ENCODE peak calls at places on chromosomes 5 and 9, in five cellular contexts. Z is GM12892; K is putamen; I is CD4-positive, alpha-beta T cell; B is activated CD4-positive, alpha-beta T cell treated with anti-CD3 and anti-CD28 coated beads for 48 hours. Q is an unnamed sample.
A peak's percentile ranks its signal among the peaks of the same experiment; 100 is the strongest.

GRCh38 chr9:127955294-127956015 is 17.8 kb upstream of the DPM2 start:
- DNase-seq in K (peak; percentile 85), Z (peak; percentile 84), I (peak; percentile 72), B (peak; percentile 92), Q (peak; percentile 83)

GRCh38 chr5:160183075-160183474 is 46.2 kb upstream of the FABP6 start:
- DNase-seq in B (no peak), Z (no peak), K (peak; percentile 58), I (no peak), Q (no peak)

GRCh38 chr5:111511174-111512025 is 935 bp downstream of the STARD4 start:
- DNase-seq in B (no peak), Z (no peak), I (no peak), K (no peak), Q (no peak)

GRCh38 chr9:71509054-71509453 is 259.3 kb downstream of the CEMIP2 start:
- DNase-seq in Z (no peak), I (no peak), K (no peak), B (no peak), Q (no peak)

GRCh38 chr5:112533315-112533867 is 114.3 kb upstream of the EPB41L4A start:
- DNase-seq in I (no peak), Z (no peak), B (no peak), K (no peak), Q (no peak)

GRCh38 chr9:14031015-14031414 is 282.9 kb downstream of the NFIB start:
- DNase-seq in I (no peak), K (no peak), B (no peak), Z (no peak), Q (no peak)

GRCh38 chr9:133955821-133956411 is 36.2 kb downstream of the VAV2 start:
- DNase-seq in I (peak; percentile 17), Z (peak; percentile 86), K (no peak), B (peak; percentile 42), Q (peak; percentile 71)

GRCh38 chr5:6359534-6359933 is 18.8 kb downstream of the MED10 start:
- DNase-seq in B (no peak), I (no peak), Z (no peak), K (no peak), Q (no peak)

GRCh38 chr5:574906-575305 is 37.2 kb upstream of the CEP72 start:
- DNase-seq in Z (no peak), K (no peak), B (no peak), I (no peak), Q (no peak)

GRCh38 chr9:118644066-118644465 is 725.2 kb downstream of the BRINP1 start:
- DNase-seq in I (no peak), K (no peak), B (no peak), Z (no peak), Q (no peak)

GRCh38 chr9:131181091-131181681 is 55.8 kb downstream of the NUP214 start:
- DNase-seq in Z (no peak), I (no peak), B (no peak), K (no peak), Q (no peak)

GRCh38 chr5:141779642-141780041 is 97.6 kb upstream of the ARAP3 start:
- DNase-seq in B (no peak), I (no peak), K (no peak), Z (no peak), Q (no peak)

GRCh38 chr5:172640822-172641358 is at the start of gene NEURL1B:
- DNase-seq in I (no peak), Z (peak; percentile 67), K (peak; percentile 79), B (peak; percentile 56), Q (peak; percentile 44)

GRCh38 chr5:107230367-107230766 is 440.4 kb downstream of the EFNA5 start:
- DNase-seq in B (no peak), I (no peak), Z (no peak), K (no peak), Q (no peak)